ENCODE peak calls at places on chromosomes 16 and 17, in five cellular contexts. One of them, this sample, is unnamed.
A peak's percentile ranks its signal among the peaks of the same experiment; 100 is the strongest.

GRCh38 chr17:72953621-72954020 is 138.9 kb downstream of the SLC39A11 start:
- DNase-seq in ecto neural progenitor cell: no peak
- DNase-seq in T-helper 22 cell: no peak
- DNase-seq in AG08395: no peak
- DNase-seq in nucleus accumbens: no peak
- DNase-seq in this sample: no peak

GRCh38 chr17:81101614-81102306 is 63.5 kb upstream of the PVALEF start:
- DNase-seq in ecto neural progenitor cell: peak; percentile 98
- DNase-seq in T-helper 22 cell: peak; percentile 72
- DNase-seq in AG08395: peak; percentile 95
- DNase-seq in nucleus accumbens: no peak
- DNase-seq in this sample: peak; percentile 80

GRCh38 chr17:33387406-33387805 is 94.3 kb upstream of the ASIC2 start:
- DNase-seq in ecto neural progenitor cell: no peak
- DNase-seq in T-helper 22 cell: no peak
- DNase-seq in AG08395: no peak
- DNase-seq in nucleus accumbens: no peak
- DNase-seq in this sample: no peak

GRCh38 chr17:37160940-37161339 is 212.2 kb downstream of the AATF start:
- DNase-seq in ecto neural progenitor cell: no peak
- DNase-seq in T-helper 22 cell: no peak
- DNase-seq in AG08395: peak; percentile 14
- DNase-seq in nucleus accumbens: no peak
- DNase-seq in this sample: no peak

GRCh38 chr17:73637866-73638265 is 6.4 kb downstream of the SDK2 start:
- DNase-seq in ecto neural progenitor cell: no peak
- DNase-seq in T-helper 22 cell: no peak
- DNase-seq in AG08395: no peak
- DNase-seq in nucleus accumbens: no peak
- DNase-seq in this sample: no peak

GRCh38 chr17:4152471-4152870 is 9.5 kb downstream of the CYB5D2 start:
- DNase-seq in ecto neural progenitor cell: no peak
- DNase-seq in T-helper 22 cell: no peak
- DNase-seq in AG08395: peak; percentile 78
- DNase-seq in nucleus accumbens: no peak
- DNase-seq in this sample: no peak

GRCh38 chr17:44324092-44324570 is 492 bp downstream of the SLC25A39 start:
- DNase-seq in ecto neural progenitor cell: no peak
- DNase-seq in T-helper 22 cell: no peak
- DNase-seq in AG08395: no peak
- DNase-seq in nucleus accumbens: no peak
- DNase-seq in this sample: no peak

GRCh38 chr16:58366247-58367031 is 25.8 kb upstream of the GINS3 start:
- DNase-seq in ecto neural progenitor cell: no peak
- DNase-seq in T-helper 22 cell: no peak
- DNase-seq in AG08395: no peak
- DNase-seq in nucleus accumbens: no peak
- DNase-seq in this sample: peak; percentile 81

GRCh38 chr16:90035902-90036301 is 16.6 kb upstream of the DBNDD1 start:
- DNase-seq in ecto neural progenitor cell: no peak
- DNase-seq in T-helper 22 cell: no peak
- DNase-seq in AG08395: no peak
- DNase-seq in nucleus accumbens: no peak
- DNase-seq in this sample: no peak

GRCh38 chr16:72923757-72924156 is 124.2 kb downstream of the ZFHX3 start:
- DNase-seq in ecto neural progenitor cell: no peak
- DNase-seq in T-helper 22 cell: no peak
- DNase-seq in AG08395: no peak
- DNase-seq in nucleus accumbens: no peak
- DNase-seq in this sample: no peak

GRCh38 chr17:75267146-75267402 is 4.0 kb downstream of the MIF4GD start:
- DNase-seq in ecto neural progenitor cell: no peak
- DNase-seq in T-helper 22 cell: no peak
- DNase-seq in AG08395: no peak
- DNase-seq in nucleus accumbens: no peak
- DNase-seq in this sample: no peak

GRCh38 chr17:45990836-45991235 is 8.2 kb upstream of the STH start:
- DNase-seq in ecto neural progenitor cell: no peak
- DNase-seq in T-helper 22 cell: no peak
- DNase-seq in AG08395: no peak
- DNase-seq in nucleus accumbens: no peak
- DNase-seq in this sample: no peak

GRCh38 chr16:86823125-86823524 is 244.8 kb downstream of the FOXL1 start:
- DNase-seq in ecto neural progenitor cell: no peak
- DNase-seq in T-helper 22 cell: no peak
- DNase-seq in AG08395: no peak
- DNase-seq in nucleus accumbens: no peak
- DNase-seq in this sample: no peak

GRCh38 chr17:36602924-36603384 is 1.6 kb downstream of the MRM1 start:
- DNase-seq in ecto neural progenitor cell: peak; percentile 84
- DNase-seq in T-helper 22 cell: peak; percentile 48
- DNase-seq in AG08395: peak; percentile 70
- DNase-seq in nucleus accumbens: no peak
- DNase-seq in this sample: peak; percentile 38

GRCh38 chr17:45042346-45043120 is 8.9 kb downstream of the DCAKD start:
- DNase-seq in ecto neural progenitor cell: no peak
- DNase-seq in T-helper 22 cell: no peak
- DNase-seq in AG08395: no peak
- DNase-seq in nucleus accumbens: no peak
- DNase-seq in this sample: no peak

GRCh38 chr17:8223356-8224063 is 13.1 kb upstream of the AURKB start:
- DNase-seq in ecto neural progenitor cell: peak; percentile 86
- DNase-seq in T-helper 22 cell: peak; percentile 18
- DNase-seq in AG08395: peak; percentile 3
- DNase-seq in nucleus accumbens: no peak
- DNase-seq in this sample: peak; percentile 60

GRCh38 chr16:70391881-70392481 is 45.3 kb downstream of the DDX19A start:
- DNase-seq in ecto neural progenitor cell: no peak
- DNase-seq in T-helper 22 cell: no peak
- DNase-seq in AG08395: peak; percentile 94
- DNase-seq in nucleus accumbens: no peak
- DNase-seq in this sample: no peak

GRCh38 chr16:17749706-17750105 is 278.9 kb upstream of the XYLT1 start:
- DNase-seq in ecto neural progenitor cell: no peak
- DNase-seq in T-helper 22 cell: no peak
- DNase-seq in AG08395: no peak
- DNase-seq in nucleus accumbens: no peak
- DNase-seq in this sample: no peak

GRCh38 chr16:28264656-28265055 is 27.7 kb upstream of the SBK1 start:
- DNase-seq in ecto neural progenitor cell: no peak
- DNase-seq in T-helper 22 cell: no peak
- DNase-seq in AG08395: peak; percentile 29
- DNase-seq in nucleus accumbens: no peak
- DNase-seq in this sample: no peak

GRCh38 chr17:66296289-66296725 is 6.1 kb upstream of the PRKCA start:
- DNase-seq in ecto neural progenitor cell: no peak
- DNase-seq in T-helper 22 cell: no peak
- DNase-seq in AG08395: no peak
- DNase-seq in nucleus accumbens: no peak
- DNase-seq in this sample: no peak

GRCh38 chr17:83183951-83184506 is 104.6 kb downstream of the METRNL start:
- DNase-seq in ecto neural progenitor cell: peak; percentile 48
- DNase-seq in T-helper 22 cell: no peak
- DNase-seq in AG08395: no peak
- DNase-seq in nucleus accumbens: no peak
- DNase-seq in this sample: no peak

GRCh38 chr16:86085795-86086194 is 186.8 kb downstream of the IRF8 start:
- DNase-seq in ecto neural progenitor cell: no peak
- DNase-seq in T-helper 22 cell: no peak
- DNase-seq in AG08395: no peak
- DNase-seq in nucleus accumbens: no peak
- DNase-seq in this sample: no peak

GRCh38 chr16:54883358-54883757 is 47.3 kb upstream of the IRX5 start:
- DNase-seq in ecto neural progenitor cell: no peak
- DNase-seq in T-helper 22 cell: no peak
- DNase-seq in AG08395: no peak
- DNase-seq in nucleus accumbens: no peak
- DNase-seq in this sample: no peak

GRCh38 chr16:4733747-4734062 is 366 bp downstream of the ANKS3 start:
- DNase-seq in ecto neural progenitor cell: no peak
- DNase-seq in T-helper 22 cell: no peak
- DNase-seq in AG08395: no peak
- DNase-seq in nucleus accumbens: no peak
- DNase-seq in this sample: no peak

GRCh38 chr16:3149630-3150345 is 15.0 kb downstream of the ZNF213 start:
- DNase-seq in ecto neural progenitor cell: peak; percentile 87
- DNase-seq in T-helper 22 cell: peak; percentile 27
- DNase-seq in AG08395: peak; percentile 55
- DNase-seq in nucleus accumbens: no peak
- DNase-seq in this sample: peak; percentile 55

This sample was measured in putamen.